ENCODE peak calls at places on chromosomes 11 and 22, in four cellular contexts. One of them, this sample, is unnamed.

GRCh38 chr22:44714703-44715350 is 12.8 kb downstream of the PRR5 start:
- DNase-seq in WTC11: no peak
- DNase-seq in HepG2: no peak
- DNase-seq in A549: no peak
- DNase-seq in this sample: no peak

GRCh38 chr11:99505319-99505718 is 484.6 kb downstream of the CNTN5 start:
- DNase-seq in A549: no peak
- DNase-seq in HepG2: no peak
- DNase-seq in WTC11: no peak
- DNase-seq in this sample: no peak

GRCh38 chr22:31122532-31123291 is at the start of gene INPP5J:
- DNase-seq in WTC11: peak
- DNase-seq in A549: peak
- DNase-seq in HepG2: peak
- DNase-seq in this sample: peak

GRCh38 chr11:28679795-28680194 is 571.6 kb downstream of the METTL15 start:
- DNase-seq in A549: no peak
- DNase-seq in HepG2: no peak
- DNase-seq in WTC11: no peak
- DNase-seq in this sample: no peak

GRCh38 chr11:72573380-72573949 is 100.8 kb downstream of the PDE2A start:
- DNase-seq in HepG2: peak
- DNase-seq in A549: peak
- DNase-seq in WTC11: peak
- DNase-seq in this sample: peak

GRCh38 chr11:133977067-133977681 is 20.4 kb upstream of the IGSF9B start:
- DNase-seq in HepG2: no peak
- DNase-seq in A549: no peak
- DNase-seq in WTC11: no peak
- DNase-seq in this sample: no peak

GRCh38 chr11:110478410-110478809 is 48.7 kb downstream of the FDX1 start:
- DNase-seq in HepG2: no peak
- DNase-seq in WTC11: peak
- DNase-seq in A549: no peak
- DNase-seq in this sample: peak

GRCh38 chr22:49849161-49850020 is 4.3 kb upstream of the ZBED4 start:
- DNase-seq in HepG2: no peak
- DNase-seq in WTC11: no peak
- DNase-seq in A549: no peak
- DNase-seq in this sample: no peak

GRCh38 chr11:33687733-33688479 is 12.7 kb downstream of the C11orf91 start:
- DNase-seq in A549: peak
- DNase-seq in HepG2: peak
- DNase-seq in WTC11: peak
- DNase-seq in this sample: peak

GRCh38 chr11:86245369-86246292 is 1.1 kb downstream of the EED start:
- DNase-seq in A549: no peak
- DNase-seq in HepG2: peak
- DNase-seq in WTC11: no peak
- DNase-seq in this sample: no peak

DNA sequence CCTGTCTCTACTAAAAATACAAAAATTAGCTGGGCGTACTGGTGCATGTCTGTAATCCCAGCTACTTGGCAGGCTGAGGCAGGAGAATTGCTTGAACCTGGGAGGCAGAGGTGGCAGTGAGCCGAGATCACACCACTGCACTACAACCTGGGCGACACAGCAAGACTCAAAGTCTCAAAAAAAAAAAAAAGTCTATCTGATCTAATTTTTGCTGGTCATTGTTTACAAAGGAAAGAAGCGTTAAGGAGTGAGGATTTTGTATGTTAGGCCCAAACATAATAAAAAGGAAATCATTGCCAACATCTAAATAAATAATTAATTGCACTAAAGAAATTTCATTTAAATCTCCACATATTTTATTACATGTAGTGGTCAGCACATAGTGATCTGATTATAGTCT is 2.9 kb downstream of the RBX1 start:
- DNase-seq in HepG2: no peak
- DNase-seq in WTC11: no peak
- DNase-seq in A549: no peak
- DNase-seq in this sample: no peak
- TF ChIP-seq HMGXB4 in HepG2: no peak
- TF ChIP-seq HMGXB4 in WTC11: no peak
- TF ChIP-seq HMGXB4 in A549: no peak
- TF ChIP-seq HMGXB4 in this sample: no peak

DNA sequence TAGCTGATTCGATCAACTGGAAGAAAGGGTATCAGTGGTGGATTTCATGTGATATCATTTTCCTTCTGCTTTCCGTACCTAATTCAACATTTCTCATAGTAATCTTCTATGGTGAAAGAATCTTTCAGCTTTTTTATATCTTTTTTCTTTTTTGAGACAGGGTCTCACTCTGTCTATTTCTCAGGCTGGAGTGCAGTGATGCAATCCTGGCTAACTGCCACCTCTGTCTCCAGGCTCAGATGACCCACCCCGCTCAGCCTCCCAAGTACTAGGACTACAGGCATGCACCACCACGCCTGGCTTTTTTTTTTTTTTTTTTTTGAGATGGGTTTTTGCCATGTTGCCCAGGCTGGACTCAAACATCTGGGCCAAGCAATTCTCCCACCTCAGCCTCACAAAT is 18.6 kb upstream of the CHORDC1 start:
- DNase-seq in HepG2: peak
- DNase-seq in WTC11: no peak
- DNase-seq in A549: no peak
- DNase-seq in this sample: no peak
- TF ChIP-seq HMGXB4 in HepG2: no peak
- TF ChIP-seq HMGXB4 in WTC11: no peak
- TF ChIP-seq HMGXB4 in A549: no peak
- TF ChIP-seq HMGXB4 in this sample: no peak

GRCh38 chr11:71444811-71445210 is 3.4 kb downstream of the DHCR7 start:
- DNase-seq in A549: no peak
- DNase-seq in WTC11: no peak
- DNase-seq in HepG2: no peak
- DNase-seq in this sample: no peak
- TF ChIP-seq HMGXB4 in A549: no peak
- TF ChIP-seq HMGXB4 in WTC11: no peak
- TF ChIP-seq HMGXB4 in HepG2: no peak
- TF ChIP-seq HMGXB4 in this sample: no peak

DNA sequence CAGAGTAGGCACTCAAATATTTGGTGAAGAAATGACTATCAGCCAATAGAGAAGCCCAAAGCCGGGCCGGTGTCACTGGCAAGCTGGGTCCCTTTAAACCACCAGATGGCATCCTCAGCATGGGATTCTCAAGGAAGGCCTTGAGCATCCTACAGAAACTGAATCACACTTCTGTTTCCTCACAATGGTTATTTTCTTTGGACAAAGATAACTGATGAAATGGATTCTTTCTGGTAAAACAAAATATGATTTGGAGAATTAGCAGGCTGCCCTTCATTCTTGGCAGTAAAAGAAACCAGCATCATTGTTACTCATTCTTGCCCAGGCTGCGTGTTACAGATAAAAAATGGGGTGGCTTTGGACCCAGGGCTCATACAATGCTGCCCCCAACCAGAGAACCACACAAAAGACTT is 30.3 kb upstream of the ASPHD2 start:
- DNase-seq in HepG2: no peak
- DNase-seq in A549: peak
- DNase-seq in WTC11: peak
- DNase-seq in this sample: peak
- TF ChIP-seq HMGXB4 in HepG2: no peak
- TF ChIP-seq HMGXB4 in A549: no peak
- TF ChIP-seq HMGXB4 in WTC11: no peak
- TF ChIP-seq HMGXB4 in this sample: no peak

DNA sequence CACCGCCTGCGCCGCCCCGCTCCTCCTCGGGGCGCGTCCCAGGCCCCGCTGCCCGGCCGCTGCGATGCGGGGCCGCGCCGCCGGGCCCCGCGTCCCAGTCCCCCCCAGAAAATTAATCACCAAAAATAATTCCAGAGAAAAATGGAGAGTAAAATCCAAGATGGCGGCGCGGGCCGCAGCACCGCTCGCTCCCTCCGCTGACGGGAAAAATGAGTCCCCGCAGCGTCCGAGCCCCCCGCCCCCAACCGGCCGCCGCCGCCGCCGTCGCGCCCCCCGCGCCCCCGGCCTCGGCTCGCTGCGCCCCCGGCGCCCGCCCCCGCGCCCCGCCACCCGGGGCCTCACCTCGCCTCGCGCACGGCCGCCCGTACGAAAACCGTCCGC is at the start of gene KMT5B:
- DNase-seq in WTC11: peak
- DNase-seq in A549: no peak
- DNase-seq in HepG2: no peak
- DNase-seq in this sample: peak
- TF ChIP-seq HMGXB4 in WTC11: no peak
- TF ChIP-seq HMGXB4 in A549: no peak
- TF ChIP-seq HMGXB4 in HepG2: no peak
- TF ChIP-seq HMGXB4 in this sample: no peak

GRCh38 chr11:64865286-64866172 is 12.9 kb downstream of the EHD1 start:
- DNase-seq in A549: no peak
- DNase-seq in HepG2: no peak
- DNase-seq in WTC11: no peak
- DNase-seq in this sample: no peak

GRCh38 chr11:64863381-64864060 is 14.9 kb downstream of the EHD1 start:
- DNase-seq in WTC11: no peak
- DNase-seq in HepG2: no peak
- DNase-seq in A549: no peak
- DNase-seq in this sample: no peak

GRCh38 chr11:64864135-64864472 is 14.3 kb downstream of the EHD1 start:
- DNase-seq in HepG2: no peak
- DNase-seq in A549: no peak
- DNase-seq in WTC11: no peak
- DNase-seq in this sample: no peak

GRCh38 chr11:64866173-64866491 is 12.3 kb downstream of the EHD1 start:
- DNase-seq in HepG2: no peak
- DNase-seq in A549: no peak
- DNase-seq in WTC11: no peak
- DNase-seq in this sample: no peak

GRCh38 chr11:64864473-64865285 is 13.7 kb downstream of the EHD1 start:
- DNase-seq in HepG2: no peak
- DNase-seq in A549: no peak
- DNase-seq in WTC11: no peak
- DNase-seq in this sample: peak
- TF ChIP-seq HMGXB4 in HepG2: no peak
- TF ChIP-seq HMGXB4 in A549: no peak
- TF ChIP-seq HMGXB4 in WTC11: no peak
- TF ChIP-seq HMGXB4 in this sample: no peak

GRCh38 chr22:26486394-26486793 is 2.7 kb downstream of the SRRD start:
- DNase-seq in WTC11: no peak
- DNase-seq in HepG2: no peak
- DNase-seq in A549: no peak
- DNase-seq in this sample: no peak
- TF ChIP-seq HMGXB4 in WTC11: no peak
- TF ChIP-seq HMGXB4 in HepG2: no peak
- TF ChIP-seq HMGXB4 in A549: no peak
- TF ChIP-seq HMGXB4 in this sample: no peak

This sample was measured in K562.